ENCODE peak calls at places on chromosomes 3 and 15, in seven cellular contexts. K is prostate gland, H is sigmoid colon, C is spleen, F is transverse colon, A is stomach, S is HCT116. I is an unnamed sample.

GRCh38 chr3:55507808-55508207 is 20.7 kb upstream of the WNT5A start:
- DNase-seq in K (no peak), H (no peak), C (no peak), F (no peak), A (no peak), S (no peak), I (no peak)

GRCh38 chr15:98648654-98649537 is 557 bp downstream of the IGF1R start:
- DNase-seq in K (peak), H (peak), C (peak), F (peak), A (peak), S (no peak), I (no peak)

GRCh38 chr3:42052132-42052866 is 38.9 kb upstream of the TRAK1 start:
- DNase-seq in K (no peak), H (peak), C (no peak), F (no peak), A (no peak), S (no peak), I (no peak)

GRCh38 chr3:169365993-169366915 is 297.3 kb downstream of the MECOM start:
- DNase-seq in K (no peak), H (no peak), C (no peak), F (no peak), A (peak), S (no peak), I (no peak)

GRCh38 chr15:96750361-96750760 is 419.9 kb downstream of the NR2F2 start:
- DNase-seq in K (no peak), H (no peak), C (no peak), F (no peak), A (no peak), S (no peak), I (no peak)

GRCh38 chr3:29764603-29765254 is 483.9 kb downstream of the RBMS3 start:
- DNase-seq in K (peak), H (no peak), C (no peak), F (no peak), A (no peak), S (peak), I (no peak)

GRCh38 chr3:186002884-186003472 is 65.2 kb upstream of the TRA2B start:
- DNase-seq in K (no peak), H (no peak), C (no peak), F (no peak), A (no peak), S (peak), I (no peak)

GRCh38 chr3:124281453-124282316 is 289.8 kb upstream of the ROPN1 start:
- DNase-seq in K (no peak), H (no peak), C (no peak), F (peak), A (no peak), S (no peak), I (peak)

GRCh38 chr3:99789322-99789721 is 28.3 kb upstream of the CMSS1 start:
- DNase-seq in K (no peak), H (no peak), C (no peak), F (peak), A (no peak), S (peak), I (no peak)

GRCh38 chr3:144444546-144444945 is 472.9 kb downstream of the DIPK2A start:
- DNase-seq in K (no peak), H (no peak), C (no peak), F (no peak), A (no peak), S (no peak), I (no peak)

GRCh38 chr15:81887913-81888312 is 157.9 kb downstream of the MEX3B start:
- DNase-seq in K (no peak), H (no peak), C (no peak), F (no peak), A (no peak), S (no peak), I (peak)

GRCh38 chr15:100572362-100572983 is 29.5 kb downstream of the LINS1 start:
- DNase-seq in K (no peak), H (no peak), C (no peak), F (no peak), A (no peak), S (no peak), I (no peak)

GRCh38 chr15:84858231-84858630 is 26.2 kb upstream of the SLC28A1 start:
- DNase-seq in K (no peak), H (no peak), C (no peak), F (no peak), A (no peak), S (no peak), I (no peak)

GRCh38 chr3:126731044-126731443 is 27.0 kb downstream of the CHCHD6 start:
- DNase-seq in K (no peak), H (peak), C (no peak), F (no peak), A (no peak), S (no peak), I (no peak)

GRCh38 chr3:111253733-111254132 is 182.1 kb downstream of the NECTIN3 start:
- DNase-seq in K (no peak), H (no peak), C (no peak), F (no peak), A (no peak), S (no peak), I (no peak)

GRCh38 chr3:103295974-103296570 is 861.3 kb downstream of the ZPLD1 start:
- DNase-seq in K (no peak), H (no peak), C (no peak), F (no peak), A (no peak), S (peak), I (no peak)

GRCh38 chr3:71421820-71422566 is 161.5 kb downstream of the FOXP1 start:
- DNase-seq in K (no peak), H (no peak), C (peak), F (no peak), A (no peak), S (no peak), I (no peak)

GRCh38 chr3:187021748-187022402 is 91.5 kb downstream of the ST6GAL1 start:
- DNase-seq in K (no peak), H (no peak), C (no peak), F (no peak), A (no peak), S (no peak), I (no peak)

GRCh38 chr3:179801263-179801662 is 148.4 kb downstream of the USP13 start:
- DNase-seq in K (no peak), H (no peak), C (no peak), F (no peak), A (no peak), S (no peak), I (no peak)

GRCh38 chr15:48131324-48131723 is 10.5 kb downstream of the SLC24A5 start:
- DNase-seq in K (no peak), H (no peak), C (no peak), F (no peak), A (no peak), S (no peak), I (no peak)

GRCh38 chr3:194870394-194871110 is 184.9 kb downstream of the FAM43A start:
- DNase-seq in K (peak), H (no peak), C (no peak), F (peak), A (no peak), S (peak), I (no peak)

GRCh38 chr3:38133557-38134405 is 3.1 kb downstream of the ACAA1 start:
- DNase-seq in K (peak), H (no peak), C (no peak), F (peak), A (peak), S (no peak), I (no peak)

GRCh38 chr3:184479426-184480126 is 82.0 kb upstream of the EPHB3 start:
- DNase-seq in K (no peak), H (no peak), C (no peak), F (no peak), A (no peak), S (no peak), I (peak)

GRCh38 chr3:117052356-117052755 is 342.8 kb downstream of the TUSC7 start:
- DNase-seq in K (no peak), H (no peak), C (no peak), F (no peak), A (no peak), S (no peak), I (no peak)

GRCh38 chr3:49780080-49780967 is 6.0 kb downstream of the IP6K1 start:
- DNase-seq in K (no peak), H (peak), C (no peak), F (no peak), A (no peak), S (no peak), I (no peak)

GRCh38 chr3:167106456-167106855 is 273.6 kb downstream of the ZBBX start:
- DNase-seq in K (no peak), H (no peak), C (no peak), F (no peak), A (no peak), S (no peak), I (no peak)

GRCh38 chr15:51121118-51121517 is 26.4 kb upstream of the TNFAIP8L3 start:
- DNase-seq in K (no peak), H (no peak), C (no peak), F (no peak), A (no peak), S (peak), I (no peak)

GRCh38 chr3:171157286-171157685 is 130.8 kb upstream of the SLC2A2 start:
- DNase-seq in K (no peak), H (no peak), C (no peak), F (no peak), A (no peak), S (no peak), I (no peak)

GRCh38 chr15:101024709-101025108 is 105.6 kb downstream of the LRRK1 start:
- DNase-seq in K (no peak), H (peak), C (peak), F (peak), A (peak), S (no peak), I (peak)

GRCh38 chr15:38991126-38991525 is 426.5 kb upstream of the RASGRP1 start:
- DNase-seq in K (no peak), H (no peak), C (no peak), F (no peak), A (no peak), S (peak), I (no peak)

DNA sequence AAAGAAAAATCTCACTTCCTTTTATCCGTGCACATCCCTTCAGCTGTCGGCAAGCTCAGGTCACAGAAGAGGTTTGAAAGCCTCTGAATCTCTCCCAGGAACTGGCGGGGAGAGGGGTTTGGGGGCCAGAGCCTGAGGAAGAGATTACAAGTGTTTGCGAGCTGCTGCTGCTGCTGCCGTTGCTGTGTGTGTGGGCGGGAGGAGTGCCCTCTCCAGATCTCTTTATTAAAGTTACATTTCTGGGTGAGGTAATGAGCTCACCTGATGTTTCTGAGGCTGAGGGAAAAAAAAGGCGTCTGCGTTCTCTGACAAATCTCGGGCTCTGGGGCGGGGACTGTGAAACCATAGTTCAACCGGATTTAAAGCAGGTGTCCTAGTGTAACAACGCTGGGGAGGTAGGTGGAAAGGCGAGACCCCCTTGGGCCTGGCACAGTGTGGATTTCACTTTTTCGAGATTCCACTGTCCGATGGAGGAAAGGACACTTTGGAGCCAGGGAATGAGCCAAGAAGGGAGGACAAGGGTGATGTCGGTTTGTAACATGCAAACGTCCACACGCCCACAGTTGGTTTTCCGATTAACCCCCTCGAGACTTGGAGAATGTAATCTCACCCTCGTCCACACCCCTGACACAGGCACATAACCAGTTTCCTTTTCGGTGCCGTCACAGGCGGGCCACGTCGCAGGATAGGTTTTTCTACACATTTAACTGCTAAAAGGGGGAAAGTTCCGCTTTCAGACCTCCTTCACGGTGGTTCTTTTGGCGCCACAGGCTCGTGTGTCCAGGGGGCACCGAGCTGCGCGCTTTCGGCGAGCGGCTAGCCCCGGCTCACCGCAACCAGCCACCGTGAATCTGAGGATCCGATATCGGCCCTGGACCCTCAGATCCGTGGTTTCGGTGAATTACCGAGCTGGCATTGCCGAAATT is 2.1 kb downstream of the ALCAM start:
- DNase-seq in K (peak), H (peak), C (peak), F (peak), A (peak), S (peak), I (no peak)
- TF ChIP-seq POLR2AphosphoS5 in K (peak), H (no peak), C (peak), F (peak), A (no peak), S (peak), I (no peak)

DNA sequence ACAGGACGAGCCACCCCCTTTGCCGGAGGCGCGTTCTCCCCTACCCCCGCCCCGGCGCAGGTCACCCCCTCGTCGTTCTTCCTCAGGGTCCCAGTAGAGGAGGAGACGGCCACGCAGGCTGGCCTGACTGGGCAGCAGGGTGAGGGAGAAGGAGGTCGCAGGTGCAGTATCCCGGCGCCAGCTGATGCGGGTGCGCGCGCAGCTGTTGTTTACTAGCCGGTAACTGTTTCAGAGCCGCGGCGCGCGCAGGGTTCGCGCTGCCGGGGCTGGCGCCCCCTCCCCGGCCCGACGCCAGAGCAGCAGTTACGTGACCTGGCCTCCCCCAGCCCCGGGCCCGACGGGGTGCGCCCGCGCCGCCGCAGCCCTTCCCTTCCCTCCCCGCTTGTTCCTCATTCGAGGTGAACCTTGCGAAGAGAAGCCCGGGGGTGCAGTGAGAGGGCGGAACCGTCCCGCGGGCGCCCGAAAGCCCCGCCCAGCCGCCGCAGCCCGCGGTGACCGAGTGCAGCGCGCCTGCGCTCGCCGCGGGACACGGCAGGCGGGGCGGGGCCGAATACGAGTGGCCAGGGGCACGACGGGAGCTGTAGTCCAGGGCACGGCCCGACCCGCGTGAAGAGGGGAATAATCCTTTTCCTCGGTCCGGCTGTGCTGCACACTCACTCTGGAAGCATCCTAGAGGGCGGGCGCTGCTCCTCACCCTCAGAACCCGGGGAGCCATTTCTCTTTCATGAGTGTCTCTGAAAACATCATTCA is at the start of gene SLC12A6:
- DNase-seq in K (peak), H (peak), C (peak), F (peak), A (peak), S (peak), I (peak)
- TF ChIP-seq POLR2A in K (peak), H (no peak), C (peak), F (peak), A (no peak), S (no peak), I (peak)

GRCh38 chr3:69695933-69696332 is 43.3 kb upstream of the MITF start:
- DNase-seq in K (no peak), H (no peak), C (no peak), F (no peak), A (no peak), S (no peak), I (no peak)

GRCh38 chr3:69699183-69699582 is 40.1 kb upstream of the MITF start:
- DNase-seq in K (no peak), H (no peak), C (no peak), F (no peak), A (no peak), S (no peak), I (no peak)

GRCh38 chr3:69696365-69696764 is 42.9 kb upstream of the MITF start:
- DNase-seq in K (no peak), H (no peak), C (no peak), F (no peak), A (no peak), S (no peak), I (no peak)

GRCh38 chr3:69700949-69701348 is 38.3 kb upstream of the MITF start:
- DNase-seq in K (no peak), H (no peak), C (no peak), F (no peak), A (no peak), S (no peak), I (no peak)

DNA sequence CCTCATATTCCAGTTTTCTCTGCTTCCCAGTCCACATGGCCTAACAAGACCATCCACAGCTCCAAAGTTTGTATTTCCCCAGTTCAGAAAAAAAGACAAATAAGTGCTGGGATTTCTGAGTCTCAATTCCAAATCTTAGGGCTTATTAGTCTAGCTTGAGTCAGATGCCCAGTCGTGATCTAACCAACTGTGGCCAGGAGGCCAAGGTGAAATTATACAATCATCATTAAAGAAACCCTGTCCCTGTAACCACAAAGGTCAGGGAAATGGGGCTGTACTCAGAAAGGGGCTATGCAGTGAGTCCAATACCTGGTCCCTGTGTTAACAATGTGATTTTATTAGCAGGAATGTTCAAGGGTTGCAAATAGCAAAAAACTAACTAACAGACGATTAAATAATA is 40.5 kb upstream of the MITF start:
- DNase-seq in K (no peak), H (no peak), C (no peak), F (no peak), A (no peak), S (no peak), I (no peak)
- TF ChIP-seq POLR2AphosphoS5 in K (no peak), H (no peak), C (no peak), F (no peak), A (no peak), S (no peak), I (no peak)

DNA sequence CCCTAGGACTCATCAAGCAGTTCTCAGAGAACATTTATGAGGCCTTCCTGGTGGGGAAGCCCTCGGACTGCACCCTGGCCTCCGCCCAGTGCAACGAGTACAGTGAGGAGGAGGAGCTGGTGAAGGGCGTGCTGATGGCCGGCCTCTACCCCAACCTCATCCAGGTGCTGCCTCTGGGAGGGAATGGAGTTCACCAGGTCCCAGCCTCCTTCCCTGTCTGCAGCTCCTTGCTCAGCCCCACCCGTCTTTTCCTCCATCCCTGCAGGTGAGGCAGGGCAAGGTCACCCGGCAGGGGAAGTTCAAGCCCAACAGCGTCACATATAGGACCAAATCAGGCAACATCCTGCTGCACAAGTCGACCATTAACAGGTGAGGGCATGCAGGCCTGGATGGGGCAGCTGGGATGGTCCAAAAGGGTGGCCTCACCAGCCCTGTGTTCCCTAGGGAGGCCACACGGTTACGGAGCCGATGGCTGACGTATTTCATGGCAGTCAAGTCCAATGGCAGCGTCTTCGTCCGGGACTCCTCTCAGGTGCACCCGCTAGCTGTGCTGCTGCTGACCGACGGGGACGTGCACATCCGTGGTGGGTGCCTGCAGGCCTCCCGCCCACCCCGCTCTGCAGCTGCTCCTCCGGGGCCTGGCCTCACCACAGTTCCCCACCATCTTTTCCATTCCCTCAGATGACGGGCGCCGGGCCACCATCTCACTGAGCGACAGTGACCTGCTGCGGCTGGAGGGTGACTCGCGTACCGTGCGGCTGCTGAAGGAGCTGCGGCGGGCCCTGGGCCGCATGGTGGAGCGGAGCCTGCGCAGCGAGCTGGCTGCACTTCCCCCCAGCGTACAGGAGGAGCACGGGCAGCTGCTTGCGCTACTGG is 46.5 kb downstream of the DHX30 start:
- DNase-seq in K (no peak), H (no peak), C (peak), F (no peak), A (no peak), S (no peak), I (no peak)
- TF ChIP-seq POLR2A in K (no peak), H (no peak), C (no peak), F (no peak), A (no peak), S (no peak), I (no peak)

GRCh38 chr3:195892105-195892354 is 16.3 kb downstream of the TNK2 start:
- DNase-seq in K (no peak), H (no peak), C (no peak), F (no peak), A (no peak), S (no peak), I (no peak)

GRCh38 chr3:195891431-195892104 is 16.8 kb downstream of the TNK2 start:
- DNase-seq in K (no peak), H (no peak), C (no peak), F (no peak), A (no peak), S (no peak), I (no peak)

GRCh38 chr3:195893516-195893915 is 14.8 kb downstream of the TNK2 start:
- DNase-seq in K (no peak), H (no peak), C (no peak), F (no peak), A (no peak), S (no peak), I (no peak)

GRCh38 chr3:195893121-195893449 is 15.3 kb downstream of the TNK2 start:
- DNase-seq in K (no peak), H (peak), C (no peak), F (no peak), A (no peak), S (no peak), I (no peak)

GRCh38 chr3:195892355-195893120 is 15.8 kb downstream of the TNK2 start:
- DNase-seq in K (no peak), H (peak), C (no peak), F (peak), A (no peak), S (no peak), I (no peak)
- TF ChIP-seq POLR2AphosphoS5 in K (no peak), H (peak), C (peak), F (no peak), A (no peak), S (no peak), I (no peak)

I was measured in esophagus muscularis mucosa.